ENCODE peak calls at places on chromosome 1, in six cellular contexts. K is H1, D is GM12892, M is GM12878, Z is K562, U is HepG2. I is an unnamed sample.

GRCh38 chr1:190588424-190588823 is 110.8 kb upstream of the BRINP3 start:
- DNase-seq in D (no peak), M (no peak), U (no peak), Z (no peak), K (no peak), I (no peak)

GRCh38 chr1:184370850-184371249 is 16.0 kb upstream of the C1orf21 start:
- DNase-seq in D (no peak), M (no peak), U (no peak), K (no peak), Z (no peak), I (no peak)

GRCh38 chr1:67700692-67701410 is 15.8 kb downstream of the GADD45A start:
- DNase-seq in K (peak), Z (peak), U (peak), M (no peak), D (no peak), I (no peak)

GRCh38 chr1:84855947-84856660 is 36.9 kb downstream of the LPAR3 start:
- DNase-seq in D (no peak), Z (no peak), M (no peak), U (no peak), K (no peak), I (no peak)

GRCh38 chr1:85275701-85276289 is 637 bp downstream of the BCL10 start:
- DNase-seq in U (no peak), K (no peak), Z (no peak), D (no peak), M (no peak), I (no peak)

GRCh38 chr1:181073638-181074037 is 14.9 kb upstream of the IER5 start:
- DNase-seq in Z (no peak), K (no peak), D (no peak), U (peak), M (no peak), I (no peak)

GRCh38 chr1:27292111-27292510 is 29.9 kb upstream of the TMEM222 start:
- DNase-seq in D (no peak), U (no peak), K (no peak), Z (no peak), M (no peak), I (no peak)

GRCh38 chr1:147760481-147761260 is at the start of gene GJA5:
- DNase-seq in D (no peak), Z (no peak), K (no peak), M (no peak), U (no peak), I (no peak)

GRCh38 chr1:240579511-240579910 is 32.4 kb downstream of the GREM2 start:
- DNase-seq in D (no peak), K (no peak), Z (no peak), U (no peak), M (no peak), I (no peak)

GRCh38 chr1:226366290-226366689 is 41.6 kb downstream of the PARP1 start:
- DNase-seq in D (no peak), M (no peak), Z (no peak), K (no peak), U (no peak), I (no peak)

GRCh38 chr1:213858581-213858980 is 129.2 kb upstream of the PROX1 start:
- DNase-seq in M (no peak), D (no peak), K (no peak), U (peak), Z (no peak), I (no peak)

GRCh38 chr1:221839794-221840395 is 98.0 kb upstream of the DUSP10 start:
- DNase-seq in U (peak), K (no peak), Z (no peak), D (peak), M (peak), I (no peak)

GRCh38 chr1:43850599-43851233 is 82.9 kb upstream of the ARTN start:
- DNase-seq in D (no peak), M (no peak), U (no peak), Z (no peak), K (no peak), I (no peak)

GRCh38 chr1:57279909-57280666 is 143.8 kb downstream of the DAB1 start:
- DNase-seq in K (no peak), D (no peak), Z (no peak), M (no peak), U (peak), I (no peak)
- TF ChIP-seq TAF1 in K (no peak), D (no peak), Z (no peak), M (no peak), U (no peak), I (no peak)

DNA sequence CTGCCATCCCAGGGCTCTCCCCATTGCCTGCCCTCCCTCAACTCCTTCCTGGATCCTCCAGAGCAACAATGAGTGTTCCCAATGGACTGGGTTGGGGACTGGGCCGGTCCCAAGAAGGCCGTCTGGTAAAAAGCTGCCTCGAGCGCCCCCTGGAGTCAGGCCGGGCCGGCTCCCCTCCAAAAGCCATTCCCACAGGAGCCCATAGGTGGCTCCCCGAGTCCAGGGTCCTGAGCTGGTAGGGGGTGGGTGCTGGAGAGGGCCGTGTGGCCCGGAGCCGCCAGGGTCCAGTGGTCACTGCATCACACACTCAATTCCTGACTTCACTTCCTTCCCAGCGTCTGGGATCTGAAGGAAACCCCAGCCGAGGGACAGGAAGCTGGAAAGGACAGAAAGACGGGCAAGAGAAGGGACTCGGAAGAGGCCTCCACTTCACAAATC is 10.7 kb upstream of the ALDH4A1 start:
- DNase-seq in D (peak), U (peak), K (peak), M (no peak), Z (peak), I (peak)
- TF ChIP-seq POLR2AphosphoS5 in D (no peak), U (no peak), K (no peak), M (no peak), Z (no peak), I (no peak)

DNA sequence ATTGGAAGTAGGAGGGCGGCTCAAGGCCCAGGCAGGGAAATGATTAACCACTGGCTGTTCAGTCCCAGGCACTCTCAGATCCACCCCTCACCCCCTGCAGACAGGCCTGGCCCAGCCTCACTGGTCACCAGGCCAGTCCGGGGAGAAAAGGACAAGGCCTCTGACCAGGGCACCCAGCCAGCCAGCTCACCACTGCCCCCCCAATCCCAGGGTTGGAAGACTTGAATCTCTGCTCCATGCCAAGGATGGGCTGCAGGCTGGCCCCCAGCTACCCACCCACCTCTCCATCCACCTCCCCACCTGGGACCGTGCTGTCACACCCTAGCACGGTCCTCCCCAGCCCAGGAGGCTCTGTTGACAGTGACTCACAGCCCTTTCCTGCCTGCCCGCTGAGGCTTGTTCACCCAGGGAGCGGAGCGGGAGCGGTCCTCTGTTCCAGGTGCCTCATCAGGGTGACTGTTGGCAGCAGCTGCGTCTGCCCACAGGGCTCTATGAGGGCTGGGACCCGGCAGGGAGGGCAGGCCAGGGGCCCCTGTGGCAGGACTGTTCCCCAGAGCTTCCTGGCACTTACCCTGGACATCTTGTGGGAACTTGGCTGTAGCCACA is 2.2 kb downstream of the LAD1 start:
- DNase-seq in Z (no peak), U (peak), K (no peak), D (no peak), M (no peak), I (no peak)
- TF ChIP-seq POLR2A in Z (no peak), U (peak), K (no peak), D (no peak), M (no peak), I (no peak)

DNA sequence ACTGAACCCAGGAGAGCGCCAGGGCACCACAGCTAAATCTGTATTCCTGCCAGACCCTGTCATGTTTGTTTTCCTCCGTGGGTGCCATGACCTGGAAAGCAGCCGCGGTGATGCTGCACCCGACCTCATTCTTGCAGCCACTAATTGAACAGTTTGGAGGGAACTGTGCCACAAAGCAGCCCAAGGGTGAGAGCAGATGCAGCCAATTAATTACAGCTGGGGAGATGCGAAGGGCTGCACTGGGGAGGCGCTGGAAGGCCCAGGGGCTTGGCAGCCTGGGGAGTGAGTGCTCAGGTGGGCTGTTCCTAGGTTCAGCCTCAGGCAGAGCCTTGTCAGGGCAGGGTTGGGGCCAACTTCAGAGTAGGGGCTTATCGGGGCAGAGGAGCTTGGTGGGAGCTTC is 158.4 kb upstream of the CD34 start:
- DNase-seq in Z (no peak), D (no peak), U (no peak), K (no peak), M (no peak), I (no peak)
- TF ChIP-seq TAF1 in Z (no peak), D (no peak), U (no peak), K (no peak), M (no peak), I (no peak)